ENCODE peak calls at places on chromosome 18, in ten cellular contexts. One of them, this sample, is unnamed.

GRCh38 chr18:58359226-58360019 is 269.5 kb downstream of the ALPK2 start:
- DNase-seq in midbrain: no peak
- DNase-seq in smooth muscle cell of the brain vasculature: no peak
- DNase-seq in glutamatergic neuron: no peak
- DNase-seq in stimulated activated CD4-positive, alpha-beta T cell treated with anti-CD3 and anti-CD28 coated beads, Interleukin-12 subunit alpha, Interleukin-12 subunit beta, amount 100 ng/mL, for 4 hours: no peak
- DNase-seq in heart left ventricle: no peak
- DNase-seq in hypothalamus: no peak
- DNase-seq in AG08396: no peak
- DNase-seq in germinal center: no peak
- DNase-seq in NCI-H1436: no peak
- DNase-seq in this sample: no peak

GRCh38 chr18:22113144-22113813 is 56.1 kb upstream of the GATA6 start:
- DNase-seq in stimulated activated CD4-positive, alpha-beta T cell treated with anti-CD3 and anti-CD28 coated beads, Interleukin-12 subunit alpha, Interleukin-12 subunit beta, amount 100 ng/mL, for 4 hours: no peak
- DNase-seq in germinal center: no peak
- DNase-seq in AG08396: no peak
- DNase-seq in midbrain: no peak
- DNase-seq in heart left ventricle: peak; percentile 86
- DNase-seq in smooth muscle cell of the brain vasculature: no peak
- DNase-seq in NCI-H1436: no peak
- DNase-seq in hypothalamus: no peak
- DNase-seq in glutamatergic neuron: no peak
- DNase-seq in this sample: no peak

GRCh38 chr18:62554083-62554815 is 31.4 kb downstream of the ZCCHC2 start:
- DNase-seq in germinal center: peak; percentile 21
- DNase-seq in smooth muscle cell of the brain vasculature: no peak
- DNase-seq in midbrain: no peak
- DNase-seq in heart left ventricle: no peak
- DNase-seq in stimulated activated CD4-positive, alpha-beta T cell treated with anti-CD3 and anti-CD28 coated beads, Interleukin-12 subunit alpha, Interleukin-12 subunit beta, amount 100 ng/mL, for 4 hours: no peak
- DNase-seq in AG08396: no peak
- DNase-seq in NCI-H1436: no peak
- DNase-seq in glutamatergic neuron: no peak
- DNase-seq in hypothalamus: no peak
- DNase-seq in this sample: no peak

GRCh38 chr18:58579561-58580047 is 49.3 kb downstream of the ALPK2 start:
- DNase-seq in AG08396: peak; percentile 60
- DNase-seq in germinal center: no peak
- DNase-seq in NCI-H1436: no peak
- DNase-seq in hypothalamus: no peak
- DNase-seq in glutamatergic neuron: no peak
- DNase-seq in smooth muscle cell of the brain vasculature: no peak
- DNase-seq in midbrain: no peak
- DNase-seq in heart left ventricle: no peak
- DNase-seq in stimulated activated CD4-positive, alpha-beta T cell treated with anti-CD3 and anti-CD28 coated beads, Interleukin-12 subunit alpha, Interleukin-12 subunit beta, amount 100 ng/mL, for 4 hours: no peak
- DNase-seq in this sample: no peak

GRCh38 chr18:50196261-50196660 is 1.3 kb upstream of the MYO5B start:
- DNase-seq in midbrain: no peak
- DNase-seq in stimulated activated CD4-positive, alpha-beta T cell treated with anti-CD3 and anti-CD28 coated beads, Interleukin-12 subunit alpha, Interleukin-12 subunit beta, amount 100 ng/mL, for 4 hours: no peak
- DNase-seq in AG08396: no peak
- DNase-seq in germinal center: no peak
- DNase-seq in heart left ventricle: no peak
- DNase-seq in glutamatergic neuron: no peak
- DNase-seq in smooth muscle cell of the brain vasculature: no peak
- DNase-seq in hypothalamus: no peak
- DNase-seq in NCI-H1436: no peak
- DNase-seq in this sample: no peak

GRCh38 chr18:48548404-48548771 is 9.6 kb downstream of the CTIF start:
- DNase-seq in hypothalamus: no peak
- DNase-seq in smooth muscle cell of the brain vasculature: no peak
- DNase-seq in glutamatergic neuron: no peak
- DNase-seq in germinal center: no peak
- DNase-seq in heart left ventricle: no peak
- DNase-seq in NCI-H1436: no peak
- DNase-seq in stimulated activated CD4-positive, alpha-beta T cell treated with anti-CD3 and anti-CD28 coated beads, Interleukin-12 subunit alpha, Interleukin-12 subunit beta, amount 100 ng/mL, for 4 hours: no peak
- DNase-seq in AG08396: no peak
- DNase-seq in midbrain: no peak
- DNase-seq in this sample: no peak

GRCh38 chr18:43465483-43465882 is 188.2 kb upstream of the SYT4 start:
- DNase-seq in AG08396: no peak
- DNase-seq in stimulated activated CD4-positive, alpha-beta T cell treated with anti-CD3 and anti-CD28 coated beads, Interleukin-12 subunit alpha, Interleukin-12 subunit beta, amount 100 ng/mL, for 4 hours: no peak
- DNase-seq in heart left ventricle: no peak
- DNase-seq in hypothalamus: no peak
- DNase-seq in NCI-H1436: no peak
- DNase-seq in smooth muscle cell of the brain vasculature: no peak
- DNase-seq in germinal center: no peak
- DNase-seq in glutamatergic neuron: no peak
- DNase-seq in midbrain: no peak
- DNase-seq in this sample: no peak

GRCh38 chr18:8754995-8755955 is 49.9 kb downstream of the MTCL1 start:
- DNase-seq in AG08396: peak; percentile 45
- DNase-seq in germinal center: peak; percentile 51
- DNase-seq in NCI-H1436: no peak
- DNase-seq in heart left ventricle: no peak
- DNase-seq in stimulated activated CD4-positive, alpha-beta T cell treated with anti-CD3 and anti-CD28 coated beads, Interleukin-12 subunit alpha, Interleukin-12 subunit beta, amount 100 ng/mL, for 4 hours: no peak
- DNase-seq in glutamatergic neuron: no peak
- DNase-seq in midbrain: no peak
- DNase-seq in smooth muscle cell of the brain vasculature: no peak
- DNase-seq in hypothalamus: no peak
- DNase-seq in this sample: no peak

GRCh38 chr18:76993085-76993382 is 139.5 kb downstream of the MBP start:
- DNase-seq in smooth muscle cell of the brain vasculature: no peak
- DNase-seq in glutamatergic neuron: no peak
- DNase-seq in hypothalamus: no peak
- DNase-seq in AG08396: no peak
- DNase-seq in germinal center: no peak
- DNase-seq in NCI-H1436: no peak
- DNase-seq in stimulated activated CD4-positive, alpha-beta T cell treated with anti-CD3 and anti-CD28 coated beads, Interleukin-12 subunit alpha, Interleukin-12 subunit beta, amount 100 ng/mL, for 4 hours: no peak
- DNase-seq in heart left ventricle: no peak
- DNase-seq in midbrain: no peak
- DNase-seq in this sample: no peak

GRCh38 chr18:79644006-79644665 is 35.5 kb upstream of the CTDP1 start:
- DNase-seq in heart left ventricle: peak; percentile 84
- DNase-seq in hypothalamus: no peak
- DNase-seq in midbrain: peak; percentile 31
- DNase-seq in AG08396: peak; percentile 88
- DNase-seq in glutamatergic neuron: peak; percentile 84
- DNase-seq in smooth muscle cell of the brain vasculature: peak; percentile 10
- DNase-seq in NCI-H1436: peak; percentile 86
- DNase-seq in stimulated activated CD4-positive, alpha-beta T cell treated with anti-CD3 and anti-CD28 coated beads, Interleukin-12 subunit alpha, Interleukin-12 subunit beta, amount 100 ng/mL, for 4 hours: peak; percentile 68
- DNase-seq in germinal center: peak; percentile 90
- DNase-seq in this sample: peak; percentile 98

GRCh38 chr18:38930881-38931753 is 1365.5 kb upstream of the CELF4 start:
- DNase-seq in stimulated activated CD4-positive, alpha-beta T cell treated with anti-CD3 and anti-CD28 coated beads, Interleukin-12 subunit alpha, Interleukin-12 subunit beta, amount 100 ng/mL, for 4 hours: no peak
- DNase-seq in NCI-H1436: no peak
- DNase-seq in heart left ventricle: no peak
- DNase-seq in AG08396: no peak
- DNase-seq in glutamatergic neuron: no peak
- DNase-seq in smooth muscle cell of the brain vasculature: no peak
- DNase-seq in germinal center: no peak
- DNase-seq in midbrain: no peak
- DNase-seq in hypothalamus: no peak
- DNase-seq in this sample: peak; percentile 6

GRCh38 chr18:71116535-71116934 is 827.7 kb downstream of the SOCS6 start:
- DNase-seq in smooth muscle cell of the brain vasculature: no peak
- DNase-seq in glutamatergic neuron: no peak
- DNase-seq in stimulated activated CD4-positive, alpha-beta T cell treated with anti-CD3 and anti-CD28 coated beads, Interleukin-12 subunit alpha, Interleukin-12 subunit beta, amount 100 ng/mL, for 4 hours: no peak
- DNase-seq in AG08396: no peak
- DNase-seq in germinal center: no peak
- DNase-seq in hypothalamus: no peak
- DNase-seq in NCI-H1436: no peak
- DNase-seq in midbrain: no peak
- DNase-seq in heart left ventricle: no peak
- DNase-seq in this sample: no peak